ENCODE peak calls at places on chromosomes 5 and 9, in five cellular contexts. W, M, F, G and R are unnamed samples. For H3K4me1, the result is how much of the 10 kb centered on the place peaks cover.

GRCh38 chr5:90434116-90434714 is 24.7 kb upstream of the CETN3 start:
- DNase-seq in M (peak), W (peak), F (peak), G (no peak), R (peak)

GRCh38 chr5:37814699-37815098 is 25.1 kb downstream of the GDNF start:
- DNase-seq in W (no peak), G (no peak), M (no peak), F (peak), R (peak)

GRCh38 chr9:742914-743594 is 98.4 kb upstream of the DMRT1 start:
- DNase-seq in G (no peak), M (no peak), F (no peak), W (no peak), R (no peak)

GRCh38 chr5:62064993-62065392 is 241.0 kb upstream of the KIF2A start:
- DNase-seq in M (no peak), G (no peak), W (no peak), F (no peak), R (no peak)

GRCh38 chr5:122424211-122424610 is 112.2 kb downstream of the SNCAIP start:
- DNase-seq in M (no peak), W (no peak), F (no peak), G (no peak), R (no peak)

GRCh38 chr5:146793709-146794108 is 84.8 kb downstream of the PPP2R2B start:
- DNase-seq in W (no peak), M (no peak), G (no peak), F (no peak), R (no peak)

GRCh38 chr5:142753114-142753764 is 16.9 kb upstream of the ARHGAP26 start:
- DNase-seq in W (no peak), G (peak), M (no peak), F (no peak), R (no peak)

GRCh38 chr9:125604189-125604588 is 102.8 kb downstream of the MAPKAP1 start:
- DNase-seq in M (no peak), F (no peak), W (no peak), G (no peak), R (no peak)

GRCh38 chr9:134793281-134793680 is 87.3 kb upstream of the FCN2 start:
- DNase-seq in G (no peak), F (no peak), W (no peak), M (no peak), R (peak)

DNA sequence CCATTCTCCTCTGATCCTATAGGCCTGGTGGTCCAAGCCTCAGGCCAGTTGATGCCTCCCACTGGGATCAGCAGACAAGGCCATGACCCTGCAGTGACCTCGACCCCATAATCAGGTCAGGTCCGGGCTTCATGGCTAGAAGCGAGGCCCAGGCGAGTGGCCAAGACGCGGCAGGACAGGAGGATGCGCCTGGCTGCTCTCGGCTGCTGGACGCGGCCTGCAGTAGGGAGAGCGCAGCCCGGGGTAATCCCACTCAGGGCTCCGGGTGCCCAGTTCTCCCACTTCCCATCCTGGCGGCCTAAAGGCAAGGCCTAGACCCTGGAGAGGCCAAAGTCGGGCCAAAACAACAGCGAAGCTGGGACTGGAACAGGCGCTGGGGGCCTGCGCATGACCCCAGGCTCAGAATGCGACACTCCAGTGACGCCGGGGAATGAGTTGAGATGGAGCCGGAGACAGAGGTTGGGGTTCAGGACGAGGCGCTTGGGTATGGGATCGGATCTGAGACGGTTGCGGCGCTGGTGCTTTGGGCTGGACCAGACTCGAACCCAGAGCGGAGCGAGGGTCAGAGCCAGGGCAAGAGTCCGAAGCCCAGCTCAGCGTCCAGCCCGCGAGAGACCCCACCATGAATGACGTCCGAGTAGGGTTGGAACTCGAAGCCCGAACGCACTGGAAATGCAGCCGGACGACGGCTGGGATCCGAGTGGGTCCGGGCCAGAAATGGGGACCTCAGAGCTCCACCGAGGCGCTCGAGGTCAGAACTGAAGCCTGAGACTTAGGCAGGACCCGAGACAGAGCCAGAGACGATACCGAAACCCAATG is 3.2 kb downstream of the LHX6 start:
- DNase-seq in F (no peak), W (no peak), M (no peak), G (no peak), R (no peak)
- H3K4me3 ChIP-seq in F (no peak), W (no peak), M (no peak), G (peak), R (no peak)

GRCh38 chr9:78676623-78677022 is 379.7 kb downstream of the PSAT1 start:
- DNase-seq in W (no peak), F (no peak), G (no peak), M (no peak), R (no peak)
- H3K4me1 ChIP-seq in W (under half), F (under half), G (under half), M (under half), R (under half)

GRCh38 chr9:126862461-126862830 is 2.0 kb downstream of the ZBTB34 start:
- DNase-seq in G (no peak), W (no peak), M (peak), F (no peak), R (no peak)
- H3K4me3 ChIP-seq in G (peak), W (peak), M (peak), F (peak), R (no peak)

DNA sequence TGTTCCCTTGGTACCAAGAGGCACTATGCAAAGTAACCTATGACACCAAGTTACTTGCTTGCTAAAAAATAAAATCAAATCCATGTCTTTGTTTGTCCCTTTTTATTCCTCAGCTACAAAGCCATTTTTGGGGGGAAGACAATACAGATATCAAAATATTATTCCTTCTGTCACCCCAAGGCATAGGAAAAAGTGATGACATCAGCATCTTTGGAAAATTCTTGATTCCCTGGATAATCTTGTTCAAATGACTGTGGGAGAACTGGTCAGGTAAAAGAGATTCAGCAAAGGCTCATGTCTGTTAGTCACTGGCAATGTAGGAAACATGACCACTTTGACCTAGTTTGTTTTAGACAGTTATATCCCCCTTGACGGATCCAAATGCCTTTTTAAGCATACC is 373.1 kb downstream of the MAT2B start:
- DNase-seq in G (no peak), W (no peak), F (no peak), M (no peak), R (no peak)
- H3K4me1 ChIP-seq in G (under half), W (under half), F (under half), M (under half), R (under half)

GRCh38 chr9:97853056-97853843 is at the start of gene FOXE1:
- DNase-seq in M (no peak), G (no peak), F (no peak), W (no peak), R (no peak)

GRCh38 chr9:97853844-97854695 is 1.0 kb downstream of the FOXE1 start:
- DNase-seq in W (peak), F (peak), G (no peak), M (no peak), R (no peak)

GRCh38 chr9:97855899-97856298 is 2.9 kb downstream of the FOXE1 start:
- DNase-seq in F (no peak), G (no peak), W (no peak), M (no peak), R (no peak)

GRCh38 chr9:97855486-97855875 is 2.5 kb downstream of the FOXE1 start:
- DNase-seq in W (no peak), M (no peak), F (no peak), G (no peak), R (no peak)

DNA sequence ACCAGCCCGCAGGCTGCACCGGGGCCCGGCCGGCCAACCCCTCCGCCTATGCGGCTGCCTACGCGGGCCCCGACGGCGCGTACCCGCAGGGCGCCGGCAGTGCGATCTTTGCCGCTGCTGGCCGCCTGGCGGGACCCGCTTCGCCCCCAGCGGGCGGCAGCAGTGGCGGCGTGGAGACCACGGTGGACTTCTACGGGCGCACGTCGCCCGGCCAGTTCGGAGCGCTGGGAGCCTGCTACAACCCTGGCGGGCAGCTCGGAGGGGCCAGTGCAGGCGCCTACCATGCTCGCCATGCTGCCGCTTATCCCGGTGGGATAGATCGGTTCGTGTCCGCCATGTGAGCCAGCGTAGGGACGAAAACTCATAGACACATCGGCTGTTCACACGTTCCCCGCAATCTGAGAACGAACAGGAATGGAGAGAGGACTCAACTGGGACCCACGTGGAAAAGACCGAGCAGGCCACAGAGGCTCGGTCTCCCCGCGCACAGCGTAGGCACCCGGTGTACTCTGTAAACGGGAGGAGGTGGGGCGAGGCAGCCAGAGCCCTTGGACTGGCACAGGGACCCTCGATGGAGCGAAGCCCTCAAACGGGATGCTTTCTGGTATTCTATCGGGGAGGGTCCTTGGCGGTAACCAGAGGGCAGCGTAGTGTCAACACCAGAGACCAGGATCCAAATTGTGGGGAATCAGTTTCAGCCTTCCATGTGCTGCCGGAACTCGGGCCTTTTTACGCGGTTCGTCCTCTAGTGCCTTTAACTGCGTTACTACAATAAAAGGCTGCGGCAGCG is 1.9 kb downstream of the FOXE1 start:
- DNase-seq in F (no peak), M (no peak), G (no peak), W (no peak), R (no peak)
- H3K4me3 ChIP-seq in F (no peak), M (no peak), G (no peak), W (no peak), R (no peak)

GRCh38 chr5:88879724-88880123 is 3.3 kb downstream of the MEF2C start:
- DNase-seq in G (no peak), W (no peak), F (no peak), M (no peak), R (no peak)
- H3K4me1 ChIP-seq in G (half or more), W (under half), F (under half), M (under half), R (under half)

GRCh38 chr5:118365718-118366117 is 622.6 kb downstream of the DTWD2 start:
- DNase-seq in M (no peak), W (no peak), G (no peak), F (no peak), R (no peak)
- H3K4me3 ChIP-seq in M (no peak), W (no peak), G (no peak), F (no peak), R (no peak)